ENCODE peak calls at places on chromosome 10, in ten cellular contexts. One of them, this sample, is unnamed.

GRCh38 chr10:73922007-73922863 is 11.3 kb downstream of the PLAU start:
- DNase-seq in A549: no peak
- DNase-seq in Karpas-422: no peak
- DNase-seq in aorta: no peak
- DNase-seq in stomach: no peak
- DNase-seq in SK-N-SH: no peak
- DNase-seq in AG04450: no peak
- DNase-seq in fibroblast of lung: no peak
- DNase-seq in cardiac muscle cell: no peak
- DNase-seq in OCI-LY7: no peak
- DNase-seq in this sample: no peak

GRCh38 chr10:49578392-49578791 is 31.7 kb upstream of the SLC18A3 start:
- DNase-seq in A549: no peak
- DNase-seq in Karpas-422: no peak
- DNase-seq in aorta: no peak
- DNase-seq in stomach: no peak
- DNase-seq in SK-N-SH: no peak
- DNase-seq in AG04450: no peak
- DNase-seq in fibroblast of lung: no peak
- DNase-seq in cardiac muscle cell: no peak
- DNase-seq in OCI-LY7: no peak
- DNase-seq in this sample: no peak

GRCh38 chr10:73906524-73907447 is 4.1 kb upstream of the PLAU start:
- DNase-seq in A549: peak
- DNase-seq in Karpas-422: no peak
- DNase-seq in aorta: peak
- DNase-seq in stomach: no peak
- DNase-seq in SK-N-SH: no peak
- DNase-seq in AG04450: peak
- DNase-seq in fibroblast of lung: peak
- DNase-seq in cardiac muscle cell: peak
- DNase-seq in OCI-LY7: no peak
- DNase-seq in this sample: peak

GRCh38 chr10:63976538-63976937 is 455.3 kb downstream of the REEP3 start:
- DNase-seq in A549: peak
- DNase-seq in Karpas-422: peak
- DNase-seq in aorta: no peak
- DNase-seq in stomach: peak
- DNase-seq in SK-N-SH: peak
- DNase-seq in AG04450: no peak
- DNase-seq in fibroblast of lung: peak
- DNase-seq in cardiac muscle cell: peak
- DNase-seq in OCI-LY7: peak
- DNase-seq in this sample: no peak

GRCh38 chr10:44780461-44780860 is 130.7 kb upstream of the TMEM72 start:
- DNase-seq in A549: no peak
- DNase-seq in Karpas-422: no peak
- DNase-seq in aorta: no peak
- DNase-seq in stomach: no peak
- DNase-seq in SK-N-SH: no peak
- DNase-seq in AG04450: no peak
- DNase-seq in fibroblast of lung: no peak
- DNase-seq in cardiac muscle cell: peak
- DNase-seq in OCI-LY7: no peak
- DNase-seq in this sample: no peak

GRCh38 chr10:43322769-43323168 is 48.7 kb upstream of the FXYD4 start:
- DNase-seq in A549: peak
- DNase-seq in Karpas-422: peak
- DNase-seq in aorta: peak
- DNase-seq in stomach: peak
- DNase-seq in SK-N-SH: peak
- DNase-seq in AG04450: no peak
- DNase-seq in fibroblast of lung: peak
- DNase-seq in cardiac muscle cell: peak
- DNase-seq in OCI-LY7: no peak
- DNase-seq in this sample: peak

GRCh38 chr10:132793871-132794849 is 8.2 kb upstream of the NKX6-2 start:
- DNase-seq in A549: no peak
- DNase-seq in Karpas-422: peak
- DNase-seq in aorta: no peak
- DNase-seq in stomach: no peak
- DNase-seq in SK-N-SH: peak
- DNase-seq in AG04450: no peak
- DNase-seq in fibroblast of lung: no peak
- DNase-seq in cardiac muscle cell: no peak
- DNase-seq in OCI-LY7: no peak
- DNase-seq in this sample: no peak

GRCh38 chr10:13340626-13341370 is 7.3 kb downstream of the SEPHS1 start:
- DNase-seq in A549: no peak
- DNase-seq in Karpas-422: peak
- DNase-seq in aorta: peak
- DNase-seq in stomach: no peak
- DNase-seq in SK-N-SH: no peak
- DNase-seq in AG04450: no peak
- DNase-seq in fibroblast of lung: no peak
- DNase-seq in cardiac muscle cell: no peak
- DNase-seq in OCI-LY7: peak
- DNase-seq in this sample: no peak

GRCh38 chr10:817371-817770 is 114.1 kb downstream of the LARP4B start:
- DNase-seq in A549: no peak
- DNase-seq in Karpas-422: no peak
- DNase-seq in aorta: no peak
- DNase-seq in stomach: no peak
- DNase-seq in SK-N-SH: no peak
- DNase-seq in AG04450: no peak
- DNase-seq in fibroblast of lung: no peak
- DNase-seq in cardiac muscle cell: no peak
- DNase-seq in OCI-LY7: no peak
- DNase-seq in this sample: no peak

GRCh38 chr10:132158810-132159209 is 27.9 kb upstream of the DPYSL4 start:
- DNase-seq in A549: no peak
- DNase-seq in Karpas-422: no peak
- DNase-seq in aorta: no peak
- DNase-seq in stomach: no peak
- DNase-seq in SK-N-SH: peak
- DNase-seq in AG04450: no peak
- DNase-seq in fibroblast of lung: no peak
- DNase-seq in cardiac muscle cell: no peak
- DNase-seq in OCI-LY7: peak
- DNase-seq in this sample: no peak

GRCh38 chr10:62454696-62455451 is 80.7 kb downstream of the ZNF365 start:
- DNase-seq in A549: peak
- DNase-seq in Karpas-422: peak
- DNase-seq in aorta: no peak
- DNase-seq in stomach: no peak
- DNase-seq in SK-N-SH: no peak
- DNase-seq in AG04450: no peak
- DNase-seq in fibroblast of lung: peak
- DNase-seq in cardiac muscle cell: peak
- DNase-seq in OCI-LY7: no peak
- DNase-seq in this sample: no peak

GRCh38 chr10:127303746-127304145 is 107.4 kb upstream of the INSYN2A start:
- DNase-seq in A549: no peak
- DNase-seq in Karpas-422: no peak
- DNase-seq in aorta: no peak
- DNase-seq in stomach: no peak
- DNase-seq in SK-N-SH: no peak
- DNase-seq in AG04450: no peak
- DNase-seq in fibroblast of lung: no peak
- DNase-seq in cardiac muscle cell: no peak
- DNase-seq in OCI-LY7: no peak
- DNase-seq in this sample: peak

GRCh38 chr10:51273572-51273971 is 199.3 kb downstream of the PRKG1 start:
- DNase-seq in A549: no peak
- DNase-seq in Karpas-422: no peak
- DNase-seq in aorta: no peak
- DNase-seq in stomach: no peak
- DNase-seq in SK-N-SH: no peak
- DNase-seq in AG04450: no peak
- DNase-seq in fibroblast of lung: no peak
- DNase-seq in cardiac muscle cell: no peak
- DNase-seq in OCI-LY7: no peak
- DNase-seq in this sample: no peak

GRCh38 chr10:43252166-43252784 is 14.6 kb downstream of the RASGEF1A start:
- DNase-seq in A549: no peak
- DNase-seq in Karpas-422: no peak
- DNase-seq in aorta: no peak
- DNase-seq in stomach: no peak
- DNase-seq in SK-N-SH: no peak
- DNase-seq in AG04450: no peak
- DNase-seq in fibroblast of lung: no peak
- DNase-seq in cardiac muscle cell: no peak
- DNase-seq in OCI-LY7: no peak
- DNase-seq in this sample: peak

GRCh38 chr10:52410916-52411315 is 96.8 kb downstream of the DKK1 start:
- DNase-seq in A549: no peak
- DNase-seq in Karpas-422: no peak
- DNase-seq in aorta: peak
- DNase-seq in stomach: no peak
- DNase-seq in SK-N-SH: no peak
- DNase-seq in AG04450: no peak
- DNase-seq in fibroblast of lung: no peak
- DNase-seq in cardiac muscle cell: no peak
- DNase-seq in OCI-LY7: no peak
- DNase-seq in this sample: no peak
- H3K4me3 ChIP-seq in A549: no peak
- H3K4me3 ChIP-seq in Karpas-422: no peak
- H3K4me3 ChIP-seq in aorta: peak
- H3K4me3 ChIP-seq in stomach: no peak
- H3K4me3 ChIP-seq in SK-N-SH: no peak
- H3K4me3 ChIP-seq in AG04450: no peak
- H3K4me3 ChIP-seq in fibroblast of lung: no peak
- H3K4me3 ChIP-seq in cardiac muscle cell: no peak
- H3K4me3 ChIP-seq in OCI-LY7: no peak
- H3K4me3 ChIP-seq in this sample: no peak

DNA sequence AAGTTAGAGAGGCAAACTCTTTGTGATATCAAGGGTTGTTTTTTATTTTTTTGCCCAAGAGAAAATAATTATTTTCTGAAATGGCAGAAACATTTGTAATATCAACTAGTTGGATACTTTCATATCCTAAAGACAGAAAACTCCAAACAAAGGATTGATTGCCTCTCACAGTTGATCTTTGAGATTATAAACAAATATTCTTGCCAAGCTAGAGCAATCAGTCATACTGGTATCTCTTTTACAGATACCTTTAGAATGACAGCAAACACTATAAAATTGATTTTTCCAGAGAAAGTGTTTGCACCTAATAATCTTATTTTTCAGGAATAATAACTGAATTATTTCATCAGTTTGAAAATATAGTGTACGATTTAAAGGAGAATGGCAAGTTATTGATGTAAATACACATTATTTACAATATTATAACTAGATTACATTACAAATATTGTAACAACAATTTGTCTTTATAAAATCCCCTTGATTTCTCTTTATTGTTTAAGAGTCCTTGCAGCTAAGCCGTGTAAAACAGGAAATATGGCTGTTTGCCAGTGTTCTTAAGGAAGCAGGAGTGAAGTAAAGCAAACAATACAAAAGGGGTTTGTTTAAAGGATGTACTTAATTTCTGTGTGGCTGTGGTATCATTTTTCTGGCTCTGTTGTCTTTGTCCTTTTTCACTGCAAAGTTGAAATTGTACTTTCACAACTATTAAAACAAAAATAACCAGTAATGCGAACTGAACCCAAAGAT is 58.4 kb downstream of the MAPK8 start:
- DNase-seq in A549: no peak
- DNase-seq in Karpas-422: no peak
- DNase-seq in aorta: no peak
- DNase-seq in stomach: no peak
- DNase-seq in SK-N-SH: no peak
- DNase-seq in AG04450: peak
- DNase-seq in fibroblast of lung: peak
- DNase-seq in cardiac muscle cell: peak
- DNase-seq in OCI-LY7: no peak
- DNase-seq in this sample: no peak
- H3K27ac ChIP-seq in A549: peak
- H3K27ac ChIP-seq in Karpas-422: no peak
- H3K27ac ChIP-seq in aorta: no peak
- H3K27ac ChIP-seq in stomach: no peak
- H3K27ac ChIP-seq in SK-N-SH: peak
- H3K27ac ChIP-seq in AG04450: no peak
- H3K27ac ChIP-seq in fibroblast of lung: peak
- H3K27ac ChIP-seq in cardiac muscle cell: no peak
- H3K27ac ChIP-seq in OCI-LY7: no peak
- H3K27ac ChIP-seq in this sample: no peak

GRCh38 chr10:6580279-6581029 is 378 bp upstream of the PRKCQ start:
- DNase-seq in A549: peak
- DNase-seq in Karpas-422: peak
- DNase-seq in aorta: peak
- DNase-seq in stomach: peak
- DNase-seq in SK-N-SH: peak
- DNase-seq in AG04450: peak
- DNase-seq in fibroblast of lung: peak
- DNase-seq in cardiac muscle cell: peak
- DNase-seq in OCI-LY7: peak
- DNase-seq in this sample: no peak
- H3K4me3 ChIP-seq in A549: peak
- H3K4me3 ChIP-seq in Karpas-422: peak
- H3K4me3 ChIP-seq in aorta: peak
- H3K4me3 ChIP-seq in stomach: peak
- H3K4me3 ChIP-seq in SK-N-SH: peak
- H3K4me3 ChIP-seq in AG04450: peak
- H3K4me3 ChIP-seq in fibroblast of lung: peak
- H3K4me3 ChIP-seq in cardiac muscle cell: peak
- H3K4me3 ChIP-seq in OCI-LY7: peak
- H3K4me3 ChIP-seq in this sample: peak

GRCh38 chr10:11476035-11476434 is 135.4 kb downstream of the USP6NL start:
- DNase-seq in A549: no peak
- DNase-seq in Karpas-422: no peak
- DNase-seq in aorta: no peak
- DNase-seq in stomach: no peak
- DNase-seq in SK-N-SH: no peak
- DNase-seq in AG04450: no peak
- DNase-seq in fibroblast of lung: no peak
- DNase-seq in cardiac muscle cell: no peak
- DNase-seq in OCI-LY7: no peak
- DNase-seq in this sample: no peak

GRCh38 chr10:11469575-11470391 is 141.7 kb downstream of the USP6NL start:
- DNase-seq in A549: no peak
- DNase-seq in Karpas-422: no peak
- DNase-seq in aorta: no peak
- DNase-seq in stomach: no peak
- DNase-seq in SK-N-SH: no peak
- DNase-seq in AG04450: no peak
- DNase-seq in fibroblast of lung: no peak
- DNase-seq in cardiac muscle cell: no peak
- DNase-seq in OCI-LY7: no peak
- DNase-seq in this sample: no peak

GRCh38 chr10:11472158-11472753 is 139.2 kb downstream of the USP6NL start:
- DNase-seq in A549: peak
- DNase-seq in Karpas-422: peak
- DNase-seq in aorta: no peak
- DNase-seq in stomach: peak
- DNase-seq in SK-N-SH: peak
- DNase-seq in AG04450: peak
- DNase-seq in fibroblast of lung: peak
- DNase-seq in cardiac muscle cell: peak
- DNase-seq in OCI-LY7: peak
- DNase-seq in this sample: no peak

GRCh38 chr10:11468126-11468742 is 143.2 kb downstream of the USP6NL start:
- DNase-seq in A549: no peak
- DNase-seq in Karpas-422: no peak
- DNase-seq in aorta: no peak
- DNase-seq in stomach: no peak
- DNase-seq in SK-N-SH: no peak
- DNase-seq in AG04450: peak
- DNase-seq in fibroblast of lung: peak
- DNase-seq in cardiac muscle cell: no peak
- DNase-seq in OCI-LY7: no peak
- DNase-seq in this sample: no peak

GRCh38 chr10:11473128-11473760 is 138.2 kb downstream of the USP6NL start:
- DNase-seq in A549: no peak
- DNase-seq in Karpas-422: no peak
- DNase-seq in aorta: no peak
- DNase-seq in stomach: no peak
- DNase-seq in SK-N-SH: no peak
- DNase-seq in AG04450: no peak
- DNase-seq in fibroblast of lung: no peak
- DNase-seq in cardiac muscle cell: peak
- DNase-seq in OCI-LY7: no peak
- DNase-seq in this sample: no peak
- H3K27ac ChIP-seq in A549: no peak
- H3K27ac ChIP-seq in Karpas-422: peak
- H3K27ac ChIP-seq in aorta: no peak
- H3K27ac ChIP-seq in stomach: no peak
- H3K27ac ChIP-seq in SK-N-SH: no peak
- H3K27ac ChIP-seq in AG04450: no peak
- H3K27ac ChIP-seq in fibroblast of lung: no peak
- H3K27ac ChIP-seq in cardiac muscle cell: peak
- H3K27ac ChIP-seq in OCI-LY7: no peak
- H3K27ac ChIP-seq in this sample: no peak

This sample was measured in coronary artery.